ENCODE peak calls at places on chromosomes 6 and 20, in five cellular contexts. One of them, this sample, is unnamed.

GRCh38 chr6:112037783-112038216 is 16.1 kb upstream of the CCN6 start:
- DNase-seq in natural killer cell: no peak
- DNase-seq in HFFc6: peak
- DNase-seq in HTR-8/SVneo: peak
- DNase-seq in NCI-H510A: no peak
- DNase-seq in this sample: no peak

GRCh38 chr20:34516874-34517542 is 786 bp downstream of the DYNLRB1 start:
- DNase-seq in natural killer cell: no peak
- DNase-seq in HFFc6: no peak
- DNase-seq in HTR-8/SVneo: peak
- DNase-seq in NCI-H510A: no peak
- DNase-seq in this sample: no peak

GRCh38 chr6:6689413-6690143 is 101.1 kb downstream of the LY86 start:
- DNase-seq in natural killer cell: no peak
- DNase-seq in HFFc6: peak
- DNase-seq in HTR-8/SVneo: no peak
- DNase-seq in NCI-H510A: no peak
- DNase-seq in this sample: no peak

GRCh38 chr6:89355511-89356185 is 3.1 kb upstream of the UBE2J1 start:
- DNase-seq in natural killer cell: no peak
- DNase-seq in HFFc6: no peak
- DNase-seq in HTR-8/SVneo: no peak
- DNase-seq in NCI-H510A: no peak
- DNase-seq in this sample: no peak

GRCh38 chr6:55528624-55529023 is 50.4 kb downstream of the HMGCLL1 start:
- DNase-seq in natural killer cell: no peak
- DNase-seq in HFFc6: peak
- DNase-seq in HTR-8/SVneo: peak
- DNase-seq in NCI-H510A: no peak
- DNase-seq in this sample: no peak

GRCh38 chr20:37408202-37408929 is 62.4 kb downstream of the SRC start:
- DNase-seq in natural killer cell: no peak
- DNase-seq in HFFc6: no peak
- DNase-seq in HTR-8/SVneo: no peak
- DNase-seq in NCI-H510A: no peak
- DNase-seq in this sample: no peak

GRCh38 chr6:73722318-73723060 is 26.5 kb downstream of the CD109 start:
- DNase-seq in natural killer cell: no peak
- DNase-seq in HFFc6: peak
- DNase-seq in HTR-8/SVneo: peak
- DNase-seq in NCI-H510A: no peak
- DNase-seq in this sample: no peak

GRCh38 chr6:155388546-155388945 is 67.1 kb downstream of the NOX3 start:
- DNase-seq in natural killer cell: no peak
- DNase-seq in HFFc6: no peak
- DNase-seq in HTR-8/SVneo: no peak
- DNase-seq in NCI-H510A: no peak
- DNase-seq in this sample: no peak

GRCh38 chr20:43904195-43904594 is 10.5 kb upstream of the TOX2 start:
- DNase-seq in natural killer cell: no peak
- DNase-seq in HFFc6: no peak
- DNase-seq in HTR-8/SVneo: no peak
- DNase-seq in NCI-H510A: no peak
- DNase-seq in this sample: no peak

GRCh38 chr6:33613794-33614166 is 7.3 kb upstream of the ITPR3 start:
- DNase-seq in natural killer cell: no peak
- DNase-seq in HFFc6: peak
- DNase-seq in HTR-8/SVneo: peak
- DNase-seq in NCI-H510A: no peak
- DNase-seq in this sample: no peak

This sample was measured in NCI-H2107.